ENCODE peak calls at places on chromosomes 4 and X, in nine cellular contexts. V is pancreas, L is nephron progenitor cell, S is kidney, M is endothelial cell, Z is neural progenitor cell, X is hepatocyte, G is GM13976, F is GM23338. B is an unnamed sample.

GRCh38 chr4:42478941-42479340 is 81.7 kb downstream of the SHISA3 start:
- DNase-seq in X (no peak), V (no peak), Z (no peak), M (no peak), S (no peak), G (no peak), F (no peak), L (no peak), B (no peak)

GRCh38 chr4:153546273-153546672 is 80.1 kb downstream of the TMEM131L start:
- DNase-seq in L (no peak), X (no peak), Z (no peak), S (no peak), G (no peak), F (no peak), V (no peak), M (no peak), B (no peak)

GRCh38 chr4:16969696-16970135 is 71.3 kb upstream of the LDB2 start:
- DNase-seq in V (no peak), L (no peak), F (no peak), X (no peak), G (no peak), Z (no peak), M (no peak), S (no peak), B (no peak)

GRCh38 chr4:102589743-102590142 is 88.6 kb downstream of the NFKB1 start:
- DNase-seq in V (no peak), X (no peak), G (no peak), Z (no peak), L (no peak), S (no peak), F (no peak), M (no peak), B (no peak)

GRCh38 chr4:141486375-141486997 is 149.9 kb upstream of the IL15 start:
- DNase-seq in X (peak), G (no peak), L (no peak), S (no peak), Z (no peak), M (no peak), V (no peak), F (no peak), B (no peak)

GRCh38 chr4:17780461-17781071 is 855 bp downstream of the FAM184B start:
- DNase-seq in G (no peak), X (no peak), L (no peak), M (no peak), V (no peak), Z (peak), F (no peak), S (no peak), B (no peak)

GRCh38 chr4:154329268-154329858 is 162.2 kb downstream of the DCHS2 start:
- DNase-seq in S (no peak), V (no peak), Z (peak), G (peak), M (no peak), L (no peak), F (peak), X (peak), B (peak)

GRCh38 chrX:119156241-119156640 is 28.6 kb upstream of the KIAA1210 start:
- DNase-seq in Z (no peak), F (no peak), G (no peak), V (no peak), L (no peak), M (no peak), X (no peak), S (no peak), B (no peak)

GRCh38 chr4:138455097-138455496 is 212.9 kb upstream of the SLC7A11 start:
- DNase-seq in M (no peak), Z (no peak), L (no peak), S (no peak), X (no peak), V (no peak), G (no peak), F (peak), B (no peak)
- TF ChIP-seq CTCF in M (no peak), Z (no peak), L (no peak), S (no peak), X (no peak), V (no peak), G (no peak), F (no peak), B (no peak)

DNA sequence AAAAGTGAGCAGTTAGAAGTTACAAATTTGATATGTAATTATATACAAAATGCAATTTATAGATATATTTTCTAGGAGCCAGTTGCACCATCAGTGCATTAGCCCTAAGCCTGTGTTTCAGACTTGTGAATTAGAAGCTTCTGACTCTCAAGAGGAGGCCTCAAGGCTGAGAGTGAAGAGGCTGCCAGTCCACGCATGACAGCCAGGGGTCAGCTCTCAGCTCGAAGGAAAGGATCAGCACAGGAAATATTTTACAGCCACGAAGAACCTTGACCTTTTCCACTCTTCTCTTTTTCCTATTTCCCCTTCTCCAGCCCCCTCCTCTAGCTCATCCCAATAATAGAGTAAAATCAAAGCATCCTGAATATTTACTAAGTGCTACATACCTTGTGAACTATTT is 642.4 kb downstream of the TRIML1 start:
- DNase-seq in S (no peak), F (peak), L (peak), M (peak), X (peak), V (no peak), Z (peak), G (no peak), B (no peak)
- TF ChIP-seq CTCF in S (peak), F (peak), L (peak), M (peak), X (peak), V (no peak), Z (peak), G (no peak), B (no peak)

DNA sequence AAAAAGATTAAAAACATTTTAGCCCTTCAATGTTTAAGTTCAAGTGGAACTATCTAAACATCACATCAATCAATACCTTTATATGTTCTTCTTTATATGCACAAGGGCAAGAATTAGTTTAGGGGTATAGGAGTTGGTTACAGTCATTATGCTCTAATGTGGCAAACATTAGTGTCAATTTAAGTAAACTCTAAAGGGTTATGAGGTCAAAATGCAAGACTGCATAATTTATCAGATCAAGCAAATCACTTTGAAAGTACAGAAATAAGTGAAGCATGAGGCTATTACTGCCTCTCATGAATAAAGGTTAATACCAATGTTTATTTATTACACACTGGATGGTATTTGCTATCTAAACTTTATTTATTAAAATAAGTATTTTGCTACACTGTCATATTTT is 59.7 kb downstream of the MAB21L2 start:
- DNase-seq in S (no peak), X (no peak), L (no peak), V (no peak), Z (no peak), M (no peak), F (no peak), G (no peak), B (no peak)
- TF ChIP-seq CTCF in S (no peak), X (no peak), L (no peak), V (no peak), Z (no peak), M (no peak), F (no peak), G (no peak), B (no peak)

DNA sequence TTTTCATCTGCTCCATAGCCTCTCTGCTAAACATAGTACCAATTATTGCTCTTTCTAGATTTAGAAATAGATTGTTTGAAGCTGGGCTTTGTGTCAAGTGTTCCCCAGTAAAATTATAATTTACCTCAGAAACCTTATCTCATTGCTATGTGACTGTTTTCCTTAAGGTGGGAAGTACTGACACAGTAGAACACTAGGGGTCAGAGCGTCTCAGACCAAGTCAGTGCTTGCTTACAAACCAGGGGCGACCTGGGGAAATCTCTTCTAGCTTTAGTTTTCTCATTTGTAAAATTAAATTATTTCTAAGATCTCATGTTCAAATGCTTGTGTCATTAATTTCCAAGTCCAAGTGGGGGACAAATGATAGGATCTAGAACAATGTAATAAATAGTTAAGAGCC is 360.4 kb downstream of the RAPGEF2 start:
- DNase-seq in M (no peak), S (no peak), L (no peak), V (no peak), F (peak), G (no peak), X (no peak), Z (no peak), B (no peak)
- TF ChIP-seq CTCF in M (no peak), S (no peak), L (no peak), V (no peak), F (peak), G (no peak), X (no peak), Z (peak), B (no peak)

GRCh38 chrX:123603516-123603915 is 129.3 kb downstream of the THOC2 start:
- DNase-seq in X (no peak), S (no peak), V (no peak), Z (no peak), G (no peak), M (no peak), F (no peak), L (no peak), B (no peak)
- TF ChIP-seq CTCF in X (no peak), S (no peak), V (no peak), Z (no peak), G (no peak), M (no peak), F (no peak), L (no peak), B (no peak)

DNA sequence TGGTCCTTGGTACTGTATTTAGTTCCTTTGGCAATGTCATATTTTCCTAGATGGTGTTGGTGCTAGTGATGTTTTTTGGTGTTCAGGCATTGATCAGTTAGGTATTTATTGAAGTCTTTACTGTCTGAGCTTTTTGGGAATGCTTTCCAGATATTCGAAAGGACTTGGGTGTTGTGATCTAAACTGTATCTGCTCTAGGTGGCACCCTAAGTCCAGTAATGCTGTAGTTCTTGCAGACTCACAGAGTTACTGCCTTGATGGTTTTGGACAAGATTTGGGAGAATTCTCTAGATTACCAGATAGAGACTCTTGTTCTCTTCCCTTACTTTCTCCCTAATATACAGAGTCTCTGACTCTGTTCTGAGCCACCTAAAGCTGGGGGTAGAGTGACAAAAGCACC is 513.6 kb upstream of the PITX2 start:
- DNase-seq in F (peak), G (no peak), Z (peak), M (no peak), L (no peak), X (no peak), V (no peak), S (no peak), B (no peak)
- TF ChIP-seq CTCF in F (peak), G (no peak), Z (peak), M (no peak), L (no peak), X (peak), V (no peak), S (no peak), B (no peak)

B was measured in activated CD8-positive, alpha-beta T cell treated with anti-CD3 and anti-CD28 coated beads for 36 hours.